ENCODE peak calls at places on chromosome 19, in four cellular contexts. N, E, T and C are unnamed samples.

GRCh38 chr19:4889034-4889825 is 13.5 kb downstream of the ARRDC5 start:
- DNase-seq in N (no peak), E (peak), T (no peak), C (no peak)

GRCh38 chr19:50333737-50334617 is 4.8 kb upstream of the KCNC3 start:
- DNase-seq in N (peak), E (no peak), T (peak), C (peak)

GRCh38 chr19:5253403-5254110 is 87.1 kb downstream of the PTPRS start:
- DNase-seq in N (no peak), E (no peak), T (no peak), C (no peak)

GRCh38 chr19:610801-611505 is 21.3 kb downstream of the HCN2 start:
- DNase-seq in N (no peak), E (peak), T (peak), C (peak)

GRCh38 chr19:42542791-42543190 is 14.5 kb upstream of the CEACAM1 start:
- DNase-seq in N (no peak), E (no peak), T (no peak), C (no peak)

GRCh38 chr19:814108-815078 is 7.4 kb downstream of the PLPPR3 start:
- DNase-seq in N (no peak), E (no peak), T (no peak), C (peak)

GRCh38 chr19:1172353-1173159 is 1.5 kb downstream of the SBNO2 start:
- DNase-seq in N (peak), E (peak), T (peak), C (no peak)

GRCh38 chr19:28633223-28634030 is 579.5 kb downstream of the UQCRFS1 start:
- DNase-seq in N (peak), E (peak), T (peak), C (peak)

GRCh38 chr19:40614595-40615411 is 13.6 kb downstream of the LTBP4 start:
- DNase-seq in N (peak), E (peak), T (peak), C (peak)

GRCh38 chr19:14052470-14052869 is 9.4 kb downstream of the PALM3 start:
- DNase-seq in N (no peak), E (no peak), T (no peak), C (no peak)

GRCh38 chr19:38197937-38198704 is 25.9 kb downstream of the DPF1 start:
- DNase-seq in N (no peak), E (no peak), T (no peak), C (no peak)

GRCh38 chr19:40508739-40509260 is 42.0 kb downstream of the SPTBN4 start:
- DNase-seq in N (no peak), E (no peak), T (no peak), C (no peak)

GRCh38 chr19:4577020-4577782 is 17.7 kb upstream of the SEMA6B start:
- DNase-seq in N (no peak), E (no peak), T (peak), C (no peak)

GRCh38 chr19:17719730-17720486 is 628 bp downstream of the MAP1S start:
- DNase-seq in N (peak), E (no peak), T (no peak), C (no peak)

GRCh38 chr19:20912973-20913372 is 10.1 kb upstream of the ZNF85 start:
- DNase-seq in N (no peak), E (no peak), T (no peak), C (no peak)

GRCh38 chr19:15154002-15154612 is 46.7 kb downstream of the NOTCH3 start:
- DNase-seq in N (peak), E (peak), T (peak), C (peak)

GRCh38 chr19:15177269-15178116 is 23.3 kb downstream of the NOTCH3 start:
- DNase-seq in N (peak), E (peak), T (peak), C (peak)

GRCh38 chr19:10769533-10770491 is 51.9 kb downstream of the DNM2 start:
- DNase-seq in N (no peak), E (peak), T (peak), C (no peak)

GRCh38 chr19:57708641-57709354 is at the start of gene ZNF154:
- DNase-seq in N (no peak), E (no peak), T (no peak), C (peak)

GRCh38 chr19:33690461-33691427 is 69.0 kb downstream of the CHST8 start:
- DNase-seq in N (no peak), E (no peak), T (no peak), C (no peak)

GRCh38 chr19:47230921-47231214 is at the start of gene BBC3:
- DNase-seq in N (no peak), E (no peak), T (no peak), C (no peak)

GRCh38 chr19:41529484-41530183 is 46.3 kb upstream of the CEACAM21 start:
- DNase-seq in N (no peak), E (no peak), T (no peak), C (no peak)

GRCh38 chr19:48660854-48661731 is 11.7 kb downstream of the NTN5 start:
- DNase-seq in N (peak), E (peak), T (peak), C (peak)

GRCh38 chr19:37950471-37951175 is 43.6 kb downstream of the SIPA1L3 start:
- DNase-seq in N (no peak), E (no peak), T (no peak), C (no peak)

GRCh38 chr19:40690699-40691420 is 409 bp upstream of the NUMBL start:
- DNase-seq in N (peak), E (peak), T (peak), C (peak)

GRCh38 chr19:43774103-43774939 is 6.5 kb downstream of the KCNN4 start:
- DNase-seq in N (no peak), E (peak), T (no peak), C (no peak)
- TF ChIP-seq CTCF in N (no peak), E (peak), T (no peak), C (no peak)

DNA sequence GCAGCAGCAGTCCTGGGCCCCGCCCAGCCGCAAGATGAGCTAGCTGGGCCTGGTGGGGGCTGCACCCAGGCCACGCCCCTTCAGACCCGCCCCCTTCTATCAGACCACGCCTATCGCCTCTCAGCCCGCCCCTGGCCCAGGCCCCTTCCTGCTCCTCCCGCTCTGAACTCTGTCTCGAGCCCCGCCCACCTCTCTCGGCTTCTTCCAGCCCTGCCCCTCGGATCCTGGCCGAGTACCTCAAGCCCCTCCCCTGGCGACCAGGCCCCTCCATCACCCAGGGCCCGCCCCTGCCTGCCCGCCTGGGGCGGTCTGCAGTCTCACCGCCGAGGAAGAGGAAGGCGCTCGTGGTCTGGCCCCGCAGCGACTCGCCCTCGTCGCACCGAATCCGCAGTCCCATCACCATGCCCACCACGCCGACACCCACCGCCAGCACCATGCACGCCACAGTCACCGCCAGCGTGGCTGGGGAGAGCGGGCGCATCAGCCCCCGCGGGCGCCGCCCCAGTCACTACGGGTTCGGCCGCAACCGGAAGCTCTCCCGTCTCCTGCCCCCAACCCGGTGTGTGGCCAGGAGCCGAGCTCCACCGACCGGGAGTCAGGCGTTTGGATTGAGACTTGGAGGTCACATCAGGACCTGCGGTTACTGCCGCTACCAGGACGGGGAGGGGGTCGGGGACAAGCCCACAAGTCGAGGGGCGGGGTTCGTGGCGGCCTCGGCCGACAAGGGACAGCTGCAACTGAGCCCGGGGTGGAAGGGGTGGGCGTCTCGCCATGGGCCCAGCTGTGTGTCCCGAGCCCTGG is 1.0 kb downstream of the CLDND2 start:
- DNase-seq in N (peak), E (peak), T (peak), C (peak)
- TF ChIP-seq CTCF in N (no peak), E (peak), T (no peak), C (no peak)

GRCh38 chr19:53947624-53948023 is 15.1 kb upstream of the CACNG8 start:
- DNase-seq in N (peak), E (no peak), T (peak), C (no peak)
- TF ChIP-seq CTCF in N (no peak), E (no peak), T (peak), C (no peak)

DNA sequence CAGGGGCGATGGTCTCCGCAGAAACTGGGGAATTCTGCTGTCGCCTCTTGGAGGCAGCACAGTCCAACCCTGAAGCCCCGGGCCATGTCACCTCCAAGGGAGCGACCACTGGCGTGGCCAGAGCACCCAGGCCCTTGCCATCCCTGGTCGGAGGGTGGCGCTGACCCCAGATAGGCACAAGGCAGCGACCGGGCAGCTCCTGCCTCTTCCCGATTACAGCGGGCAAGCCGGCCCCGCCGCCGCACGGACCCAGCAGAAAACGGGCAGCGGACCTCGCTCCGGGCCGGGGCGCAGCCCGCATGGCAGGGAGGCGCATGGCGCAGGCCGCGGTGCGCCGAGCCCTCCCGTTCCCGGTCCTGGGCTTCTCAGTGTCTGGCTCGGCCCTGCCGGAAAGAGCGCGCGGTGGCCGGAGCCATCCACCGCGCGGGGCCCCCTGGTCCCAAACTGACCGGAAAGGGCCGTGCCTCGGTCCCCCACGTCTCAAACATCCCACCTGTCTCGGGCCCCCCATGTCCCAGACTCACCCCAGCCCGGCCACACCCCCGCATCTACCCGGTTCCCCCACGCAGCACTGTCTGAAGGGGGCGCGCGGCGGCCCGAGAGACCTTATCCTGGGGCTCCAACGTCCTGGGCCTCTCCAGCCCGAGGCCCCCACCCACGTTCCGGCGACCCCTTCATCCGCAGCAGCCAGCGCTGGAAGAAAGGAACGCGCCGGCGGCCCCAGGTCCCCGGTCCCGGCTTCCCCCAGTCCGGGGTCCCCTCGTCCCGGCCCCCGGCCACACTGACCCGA is 725 bp downstream of the CERS1 start:
- DNase-seq in N (peak), E (peak), T (peak), C (peak)
- TF ChIP-seq CTCF in N (peak), E (peak), T (peak), C (no peak)

GRCh38 chr19:19531951-19532805 is 3.5 kb downstream of the YJEFN3 start:
- DNase-seq in N (peak), E (peak), T (peak), C (peak)
- TF ChIP-seq CTCF in N (peak), E (peak), T (peak), C (peak)

DNA sequence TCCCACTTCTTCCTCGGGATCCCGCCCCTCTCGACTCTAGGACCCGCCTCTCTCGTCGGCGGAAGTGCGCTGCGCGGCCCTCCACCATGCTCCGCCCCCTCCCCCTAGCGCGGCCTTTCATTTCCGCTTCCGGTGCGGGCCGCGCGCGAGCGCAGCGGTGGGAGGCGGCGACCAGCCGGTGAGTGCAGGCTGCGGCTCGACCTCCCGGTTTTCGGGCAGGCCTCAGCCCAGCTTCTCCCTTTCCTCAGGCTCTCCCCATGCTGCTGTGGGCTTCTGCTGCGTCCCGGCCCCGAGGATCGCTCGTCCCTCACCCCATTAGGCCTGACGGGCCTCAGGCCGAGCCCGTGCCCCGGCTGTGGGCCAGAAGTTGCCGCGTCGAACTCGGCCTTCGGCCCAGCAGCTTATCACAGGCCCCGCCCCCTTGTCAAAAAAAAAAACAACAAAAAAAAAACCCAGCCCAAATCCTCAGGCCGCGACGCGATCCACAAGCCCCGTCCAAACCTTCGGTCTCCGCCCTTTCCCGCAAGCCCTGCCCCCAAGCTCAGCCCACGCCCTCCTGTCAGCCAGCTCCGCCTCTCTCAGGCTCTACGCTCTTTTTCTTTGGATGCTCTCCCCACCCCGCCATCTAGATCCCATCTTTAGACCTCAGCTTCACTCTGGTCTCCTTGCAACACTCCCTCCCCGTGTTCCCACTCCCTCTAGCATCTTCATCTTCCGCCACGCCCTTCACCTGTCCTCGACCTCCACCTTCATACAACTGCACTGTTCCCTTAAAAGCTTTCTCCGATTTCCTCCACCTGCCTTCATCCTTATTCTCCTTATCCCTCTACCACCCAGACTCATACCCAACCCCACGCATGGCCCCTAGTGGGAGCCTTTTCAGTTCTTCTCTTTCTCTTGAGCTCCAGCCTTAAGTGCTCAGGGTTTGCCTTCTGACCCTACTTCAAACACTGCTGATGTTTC is at the start of gene CLASRP:
- DNase-seq in N (peak), E (peak), T (peak), C (peak)
- TF ChIP-seq CTCF in N (no peak), E (no peak), T (no peak), C (no peak)

DNA sequence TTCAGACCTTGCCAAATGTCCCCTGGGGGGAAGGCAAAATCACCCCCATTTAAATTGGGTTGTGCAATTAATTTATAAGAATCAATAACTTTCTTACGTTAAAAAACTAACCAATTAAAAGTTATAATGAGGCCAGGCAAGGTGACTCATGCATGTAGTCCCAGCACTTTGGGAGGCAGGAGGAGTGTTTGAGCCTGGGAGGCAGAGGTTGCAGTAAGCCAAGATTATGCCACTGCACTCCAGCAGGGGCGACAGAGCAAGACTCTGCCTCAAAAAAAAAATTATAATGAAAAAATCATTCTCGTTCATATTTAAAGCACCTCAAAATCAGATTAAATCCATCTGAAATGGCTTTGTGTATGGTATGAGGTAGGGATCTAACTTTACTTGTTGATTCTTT is 18.4 kb upstream of the SIGLEC14 start:
- DNase-seq in N (peak), E (peak), T (no peak), C (no peak)
- TF ChIP-seq CTCF in N (peak), E (peak), T (no peak), C (no peak)

GRCh38 chr19:7476941-7477494 is 11.8 kb downstream of the PEX11G start:
- DNase-seq in N (no peak), E (no peak), T (no peak), C (no peak)
- TF ChIP-seq CTCF in N (no peak), E (no peak), T (no peak), C (no peak)

DNA sequence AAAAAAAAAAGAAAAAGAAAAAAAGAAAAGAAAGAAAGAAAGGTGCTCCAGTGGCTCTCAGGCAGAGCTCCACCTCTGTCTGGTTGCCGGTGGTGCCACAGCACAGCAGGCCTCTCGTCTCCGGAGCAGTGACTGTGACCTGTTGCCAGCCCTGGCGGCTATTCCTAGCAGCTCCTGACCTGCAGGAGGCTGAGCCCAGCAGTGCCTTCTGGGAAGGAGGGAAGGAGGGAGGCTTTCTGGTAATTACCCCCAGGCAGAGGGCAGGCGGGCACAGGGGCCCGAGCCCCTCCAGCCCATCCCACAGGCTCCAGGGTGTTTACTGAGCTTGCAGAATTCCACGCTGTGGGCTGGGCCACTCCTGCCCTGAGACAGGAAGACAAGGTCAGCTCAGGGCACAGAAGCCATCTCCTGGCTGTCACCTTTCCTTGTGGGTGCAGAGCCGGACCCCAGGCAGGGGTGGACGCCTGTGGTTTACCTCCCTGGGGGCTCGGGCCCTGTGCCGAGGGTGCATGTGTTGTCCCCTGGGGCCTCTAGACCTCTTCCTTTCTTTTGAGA is 77.9 kb downstream of the GNG7 start:
- DNase-seq in N (no peak), E (no peak), T (no peak), C (peak)
- TF ChIP-seq CTCF in N (no peak), E (no peak), T (no peak), C (no peak)